ENCODE peak calls at places on chromosomes 1 and 21, in six cellular contexts. Z is AG04450, B is HFFc6, D is progenitor cell of endocrine pancreas, O is fibroblast of lung, I is AG04449. S is an unnamed sample.
A peak's percentile ranks its signal among the peaks of the same experiment; 100 is the strongest.

GRCh38 chr1:77951328-77951727 is 27.5 kb downstream of the FUBP1 start:
- DNase-seq in Z (no peak), B (no peak), D (no peak), O (no peak), I (no peak), S (no peak)

GRCh38 chr1:85200870-85201339 is at the start of gene SYDE2:
- DNase-seq in Z (no peak), B (peak; percentile 56), D (peak; percentile 69), O (peak; percentile 56), I (no peak), S (peak; percentile 69)

GRCh38 chr1:67590329-67590728 is 94.7 kb upstream of the GADD45A start:
- DNase-seq in Z (no peak), B (peak; percentile 39), D (no peak), O (peak; percentile 31), I (peak; percentile 42), S (no peak)

GRCh38 chr1:147388969-147389368 is 146.5 kb downstream of the CHD1L start:
- DNase-seq in Z (no peak), B (no peak), D (no peak), O (no peak), I (no peak), S (no peak)

GRCh38 chr1:7856345-7856744 is 3.5 kb upstream of the UTS2 start:
- DNase-seq in Z (no peak), B (no peak), D (no peak), O (no peak), I (no peak), S (no peak)

GRCh38 chr1:77687519-77687906 is 5.1 kb upstream of the ZZZ3 start:
- DNase-seq in Z (no peak), B (no peak), D (peak; percentile 42), O (peak; percentile 25), I (no peak), S (no peak)

GRCh38 chr1:239999170-239999569 is 92.5 kb upstream of the FMN2 start:
- DNase-seq in Z (no peak), B (no peak), D (no peak), O (no peak), I (no peak), S (no peak)

GRCh38 chr1:62318320-62318755 is 896 bp downstream of the KANK4 start:
- DNase-seq in Z (no peak), B (no peak), D (no peak), O (no peak), I (no peak), S (no peak)

GRCh38 chr1:167926486-167926997 is 9.9 kb upstream of the DCAF6 start:
- DNase-seq in Z (no peak), B (no peak), D (no peak), O (no peak), I (no peak), S (no peak)

GRCh38 chr1:236280438-236281285 is 1.1 kb downstream of the ERO1B start:
- DNase-seq in Z (no peak), B (no peak), D (no peak), O (no peak), I (no peak), S (no peak)

GRCh38 chr1:31374511-31375196 is 1.8 kb upstream of the FABP3 start:
- DNase-seq in Z (no peak), B (peak; percentile 51), D (no peak), O (peak; percentile 83), I (no peak), S (no peak)

GRCh38 chr1:3677411-3677944 is 25.2 kb downstream of the TP73 start:
- DNase-seq in Z (no peak), B (no peak), D (no peak), O (no peak), I (no peak), S (no peak)

GRCh38 chr1:35191429-35192055 is 1.4 kb downstream of the SFPQ start:
- DNase-seq in Z (no peak), B (no peak), D (no peak), O (no peak), I (no peak), S (no peak)

GRCh38 chr1:15272009-15272781 is 25.2 kb downstream of the FHAD1 start:
- DNase-seq in Z (peak; percentile 47), B (peak; percentile 65), D (peak; percentile 27), O (peak; percentile 77), I (peak; percentile 10), S (no peak)

GRCh38 chr1:82225407-82226197 is 424.9 kb downstream of the ADGRL2 start:
- DNase-seq in Z (no peak), B (no peak), D (no peak), O (peak; percentile 84), I (no peak), S (no peak)

GRCh38 chr1:156539824-156540223 is 32.5 kb downstream of the IQGAP3 start:
- DNase-seq in Z (no peak), B (no peak), D (no peak), O (no peak), I (no peak), S (no peak)

GRCh38 chr1:65418522-65419185 is 1.8 kb upstream of the LEPR start:
- DNase-seq in Z (no peak), B (no peak), D (no peak), O (no peak), I (no peak), S (no peak)

GRCh38 chr1:205436776-205437485 is 15.1 kb upstream of the LEMD1 start:
- DNase-seq in Z (no peak), B (no peak), D (no peak), O (no peak), I (no peak), S (no peak)

GRCh38 chr1:205440121-205440475 is 15.7 kb downstream of the BLACAT1 start:
- DNase-seq in Z (no peak), B (no peak), D (no peak), O (no peak), I (no peak), S (no peak)

GRCh38 chr1:205440476-205441317 is 15.1 kb downstream of the BLACAT1 start:
- DNase-seq in Z (no peak), B (peak; percentile 4), D (no peak), O (peak; percentile 17), I (no peak), S (peak; percentile 41)

GRCh38 chr1:205437570-205437969 is 15.7 kb upstream of the LEMD1 start:
- DNase-seq in Z (no peak), B (no peak), D (no peak), O (no peak), I (no peak), S (no peak)

DNA sequence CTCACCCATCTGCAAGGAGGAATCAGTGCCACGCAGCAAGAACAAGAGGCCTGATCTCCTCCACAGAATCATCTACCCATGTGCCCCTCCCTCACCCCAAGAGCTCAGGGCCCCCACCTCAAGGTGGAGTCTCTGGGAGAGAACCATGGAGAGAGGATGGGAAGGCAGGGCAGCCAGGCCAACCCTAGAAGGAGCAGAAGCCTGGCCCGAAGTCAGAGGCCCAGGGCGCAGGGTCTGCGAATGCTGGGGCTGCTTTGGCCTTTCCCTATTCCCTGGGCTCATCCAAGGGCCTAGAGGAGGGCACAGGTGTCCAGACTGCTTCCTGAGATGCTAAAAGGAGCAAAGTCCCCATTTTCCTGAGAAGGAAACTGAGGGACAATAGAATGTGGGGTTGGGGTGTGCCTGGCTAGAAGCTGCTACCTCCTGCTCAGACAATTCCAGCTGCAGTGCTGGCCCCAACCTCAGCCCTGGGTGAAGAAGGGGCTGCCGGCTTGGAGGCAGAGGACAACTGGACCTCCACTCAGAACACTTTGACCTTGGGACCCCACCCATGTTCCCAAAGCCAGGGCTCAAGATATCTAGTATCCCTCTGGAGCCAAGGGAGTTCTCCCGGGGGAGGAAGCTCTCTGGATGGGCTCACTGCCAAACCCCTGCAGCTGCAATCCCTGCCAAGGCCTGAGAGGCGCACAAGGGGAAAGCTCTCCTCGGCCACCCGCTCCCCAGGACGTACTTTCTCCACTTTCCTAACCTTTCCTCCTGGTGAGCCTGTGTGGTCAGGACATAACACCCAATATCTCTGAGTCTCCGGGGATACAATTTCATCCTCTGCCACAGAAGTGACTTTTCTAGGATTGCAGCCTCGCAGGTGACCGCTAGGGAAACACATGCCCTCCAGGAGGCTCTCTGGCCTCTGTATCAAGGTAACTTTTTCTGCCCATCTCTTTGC is 16.6 kb upstream of the LEMD1 start:
- DNase-seq in Z (peak; percentile 23), B (peak; percentile 53), D (no peak), O (peak; percentile 73), I (no peak), S (no peak)
- TF ChIP-seq CTCF in Z (peak; percentile 74), B (peak; percentile 76), D (peak; percentile 43), O (peak; percentile 59), I (peak; percentile 71), S (no peak)

DNA sequence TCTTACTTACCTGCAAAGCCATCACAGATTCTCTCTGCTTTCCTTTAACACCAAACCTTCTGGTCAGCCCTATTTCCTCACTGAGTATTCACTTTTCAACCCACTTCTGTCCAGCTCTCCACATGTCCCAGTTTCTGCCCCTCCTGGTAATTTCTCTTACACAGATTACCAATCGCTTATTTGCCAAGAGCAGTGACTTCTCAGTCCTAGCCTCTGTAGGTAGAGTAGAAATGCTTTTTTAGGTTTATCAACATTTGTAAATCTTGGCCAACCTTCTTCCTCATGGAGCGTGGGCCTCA is 33.6 kb upstream of the LRRC8C start:
- DNase-seq in Z (no peak), B (no peak), D (no peak), O (no peak), I (no peak), S (no peak)
- TF ChIP-seq CTCF in Z (no peak), B (peak; percentile 36), D (no peak), O (no peak), I (no peak), S (no peak)

GRCh38 chr1:161201828-161202712 is at the start of gene NDUFS2:
- DNase-seq in Z (peak; percentile 98), B (peak; percentile 99), D (peak; percentile 92), O (peak; percentile 99), I (peak; percentile 95), S (peak; percentile 82)
- TF ChIP-seq CTCF in Z (peak; percentile 23), B (peak; percentile 48), D (peak; percentile 56), O (peak; percentile 8), I (peak; percentile 47), S (no peak)

DNA sequence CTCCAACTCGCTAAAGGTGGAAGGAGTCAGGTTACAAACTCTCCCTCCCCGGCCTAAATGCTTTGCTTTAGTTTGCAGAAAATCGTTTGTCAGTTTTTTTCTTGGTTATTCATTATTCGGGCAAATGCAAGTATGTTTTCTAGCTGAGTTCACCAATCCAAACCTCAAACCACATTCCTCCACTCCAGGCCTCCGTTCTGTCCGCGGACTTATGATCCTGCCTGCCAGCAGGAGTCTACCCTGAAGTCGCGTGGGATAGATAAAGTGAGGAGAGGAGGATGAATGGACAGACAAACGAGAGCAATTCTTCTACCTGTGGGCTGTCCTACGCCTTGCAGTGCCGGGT is 1.3 kb downstream of the ADAMTS1 start:
- DNase-seq in Z (no peak), B (peak; percentile 76), D (peak; percentile 12), O (peak; percentile 62), I (no peak), S (no peak)
- TF ChIP-seq CTCF in Z (peak; percentile 21), B (no peak), D (no peak), O (no peak), I (peak; percentile 42), S (no peak)

S was measured in activated B cell treated with CpG ODN at 0.5 μM for 24 hours.